ENCODE peak calls at places on chromosome 9, in four cellular contexts. V, B, S and R are unnamed samples. For H3K4me1, the result is how much of the 10 kb centered on the place peaks cover.

GRCh38 chr9:110125763-110126351 is 82.1 kb downstream of the C9orf152 start:
- DNase-seq in V (no peak), S (no peak), B (no peak), R (no peak)

GRCh38 chr9:16136961-16137360 is 584.1 kb downstream of the CCDC171 start:
- DNase-seq in S (no peak), B (no peak), V (no peak), R (peak)

GRCh38 chr9:88183798-88184495 is 45.7 kb upstream of the SPATA31C2 start:
- DNase-seq in S (no peak), V (no peak), B (no peak), R (peak)

GRCh38 chr9:22425551-22425950 is 21.1 kb upstream of the DMRTA1 start:
- DNase-seq in B (no peak), S (no peak), V (no peak), R (no peak)

GRCh38 chr9:128933731-128934130 is 12.9 kb downstream of the PHYHD1 start:
- DNase-seq in B (no peak), S (no peak), V (no peak), R (no peak)

GRCh38 chr9:128149001-128149701 is at the start of gene LCN2:
- DNase-seq in S (peak), V (no peak), B (no peak), R (no peak)

GRCh38 chr9:95249986-95250385 is 67.5 kb downstream of the FANCC start:
- DNase-seq in B (no peak), V (no peak), S (no peak), R (peak)

GRCh38 chr9:4548796-4549725 is 58.8 kb downstream of the SLC1A1 start:
- DNase-seq in B (no peak), S (no peak), V (peak), R (peak)

GRCh38 chr9:95635986-95636600 is 119.3 kb upstream of the PTCH1 start:
- DNase-seq in S (no peak), V (no peak), B (no peak), R (no peak)

GRCh38 chr9:6134661-6135177 is 80.9 kb upstream of the IL33 start:
- DNase-seq in S (no peak), V (no peak), B (no peak), R (no peak)

GRCh38 chr9:99478469-99479027 is 256.5 kb downstream of the SEC61B start:
- DNase-seq in V (no peak), S (no peak), B (no peak), R (no peak)

GRCh38 chr9:108475813-108476212 is 380.0 kb downstream of the ACTL7B start:
- DNase-seq in V (no peak), B (no peak), S (no peak), R (no peak)

GRCh38 chr9:108476574-108476973 is 379.2 kb downstream of the ACTL7B start:
- DNase-seq in V (no peak), S (no peak), B (no peak), R (no peak)

GRCh38 chr9:108478871-108479332 is 376.9 kb downstream of the ACTL7B start:
- DNase-seq in S (no peak), B (no peak), V (no peak), R (no peak)

GRCh38 chr9:108478431-108478837 is 377.4 kb downstream of the ACTL7B start:
- DNase-seq in V (no peak), B (no peak), S (no peak), R (no peak)

GRCh38 chr9:108477538-108478006 is 378.2 kb downstream of the ACTL7B start:
- DNase-seq in B (no peak), V (no peak), S (no peak), R (no peak)
- H3K4me1 ChIP-seq in B (under half), V (under half), S (under half), R (under half)

GRCh38 chr9:89670806-89671434 is 66.1 kb downstream of the GADD45G start:
- DNase-seq in V (no peak), S (no peak), B (no peak), R (no peak)
- H3K27ac ChIP-seq in V (no peak), S (no peak), B (no peak), R (no peak)

GRCh38 chr9:73148447-73148937 is 3.2 kb upstream of the ANXA1 start:
- DNase-seq in B (no peak), S (no peak), V (no peak), R (no peak)
- H3K4me1 ChIP-seq in B (under half), S (half or more), V (under half), R (half or more)

GRCh38 chr9:137272241-137273094 is 5.1 kb upstream of the TOR4A start:
- DNase-seq in S (no peak), B (no peak), V (no peak), R (no peak)
- H3K27ac ChIP-seq in S (peak), B (no peak), V (peak), R (no peak)

DNA sequence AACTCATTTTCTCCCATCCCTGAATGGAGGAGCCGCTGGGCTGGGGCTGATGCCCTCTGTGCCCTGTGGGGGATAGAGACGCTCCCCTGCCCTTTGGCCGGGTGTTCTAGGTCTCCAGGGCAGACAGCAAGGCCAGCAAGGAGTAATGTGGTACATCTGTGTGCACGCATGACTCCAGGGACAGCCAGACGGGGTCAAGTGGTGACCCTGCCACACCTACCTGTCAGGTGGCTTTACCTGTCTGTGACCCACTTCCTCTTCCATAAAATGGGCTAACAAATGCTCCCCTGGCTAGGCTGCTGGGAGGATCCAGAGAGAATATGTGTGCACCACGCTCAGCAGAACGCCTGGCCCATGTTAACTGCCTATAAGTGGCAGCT is 35.4 kb upstream of the BARHL1 start:
- DNase-seq in S (no peak), B (no peak), V (no peak), R (no peak)
- H3K4me1 ChIP-seq in S (under half), B (under half), V (under half), R (under half)

GRCh38 chr9:113388833-113389232 is 12.0 kb upstream of the HDHD3 start:
- DNase-seq in B (no peak), S (no peak), V (no peak), R (no peak)
- H3K27ac ChIP-seq in B (no peak), S (no peak), V (no peak), R (no peak)